ENCODE peak calls at places on chromosomes 11 and 22, in six cellular contexts. O is small intestine; L is lower lobe of right lung; Y is IMR-90; Z is CD8-positive, alpha-beta T cell; S is hepatocyte. R is an unnamed sample.

GRCh38 chr11:66749091-66749490 is 20.1 kb upstream of the SPTBN2 start:
- DNase-seq in O (no peak), L (no peak), Y (no peak), Z (no peak), S (no peak), R (no peak)

GRCh38 chr11:7538023-7538422 is 24.2 kb downstream of the PPFIBP2 start:
- DNase-seq in O (no peak), L (no peak), Y (no peak), Z (no peak), S (no peak), R (no peak)

GRCh38 chr11:1234771-1235614 is 12.1 kb downstream of the MUC5B start:
- DNase-seq in O (no peak), L (peak; percentile 44), Y (no peak), Z (no peak), S (no peak), R (peak; percentile 92)

GRCh38 chr11:104700609-104701008 is 197.7 kb downstream of the CASP12 start:
- DNase-seq in O (peak; percentile 10), L (no peak), Y (peak; percentile 84), Z (no peak), S (peak; percentile 8), R (no peak)

GRCh38 chr22:43889366-43890253 is 2.2 kb downstream of the PNPLA5 start:
- DNase-seq in O (no peak), L (no peak), Y (peak; percentile 46), Z (no peak), S (no peak), R (peak; percentile 87)

GRCh38 chr22:24067587-24068376 is 56.7 kb downstream of the CABIN1 start:
- DNase-seq in O (peak; percentile 95), L (no peak), Y (no peak), Z (no peak), S (no peak), R (no peak)

GRCh38 chr22:41308054-41308453 is 6.7 kb downstream of the ZC3H7B start:
- DNase-seq in O (no peak), L (no peak), Y (peak; percentile 68), Z (no peak), S (no peak), R (peak; percentile 95)

GRCh38 chr11:3223932-3224729 is 5.5 kb upstream of the MRGPRG start:
- DNase-seq in O (no peak), L (no peak), Y (no peak), Z (no peak), S (no peak), R (peak; percentile 76)

GRCh38 chr11:17721242-17721999 is 2.0 kb downstream of the MYOD1 start:
- DNase-seq in O (no peak), L (no peak), Y (no peak), Z (no peak), S (no peak), R (peak; percentile 67)

GRCh38 chr22:23270212-23270733 is 90.0 kb downstream of the BCR start:
- DNase-seq in O (no peak), L (no peak), Y (peak; percentile 7), Z (no peak), S (no peak), R (no peak)

GRCh38 chr11:30800904-30801303 is 214.8 kb upstream of the MPPED2 start:
- DNase-seq in O (no peak), L (no peak), Y (no peak), Z (no peak), S (no peak), R (no peak)

GRCh38 chr11:69442807-69443137 is 38.7 kb upstream of the LINC01488 start:
- DNase-seq in O (no peak), L (peak; percentile 60), Y (peak; percentile 60), Z (no peak), S (peak; percentile 80), R (peak; percentile 89)

GRCh38 chr11:114115406-114116054 is 56.0 kb downstream of the ZBTB16 start:
- DNase-seq in O (no peak), L (no peak), Y (no peak), Z (no peak), S (peak; percentile 20), R (no peak)
- H3K27ac ChIP-seq in O (no peak overlapping the region), L (peak overlapping the region; percentile 33), Y (no peak overlapping the region), Z (no peak overlapping the region), S (no peak overlapping the region), R (no peak overlapping the region)

DNA sequence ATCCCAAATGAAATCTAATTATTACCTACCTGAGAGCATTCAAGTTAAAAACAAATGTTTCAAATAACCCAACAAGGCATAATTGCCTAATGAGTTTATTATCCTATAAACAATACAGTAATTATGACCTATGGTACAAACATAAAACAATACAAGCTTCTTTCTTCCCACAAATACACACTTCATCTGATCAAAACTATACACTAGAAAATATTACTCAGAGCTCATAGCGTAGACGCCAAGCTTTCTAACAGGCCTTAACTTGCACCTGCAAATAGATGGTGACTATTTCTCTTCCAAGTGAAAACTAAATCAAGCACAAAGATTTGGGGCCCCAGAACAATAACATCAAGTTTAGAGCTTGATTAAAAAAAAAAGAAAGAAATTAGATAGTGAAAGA is 78.1 kb downstream of the SOX6 start:
- DNase-seq in O (peak; percentile 40), L (no peak), Y (no peak), Z (no peak), S (no peak), R (no peak)
- H3K27ac ChIP-seq in O (no peak overlapping the region), L (no peak overlapping the region), Y (no peak overlapping the region), Z (no peak overlapping the region), S (no peak overlapping the region), R (no peak overlapping the region)

GRCh38 chr11:87292598-87292997 is 254.9 kb downstream of the TMEM135 start:
- DNase-seq in O (no peak), L (no peak), Y (no peak), Z (no peak), S (no peak), R (no peak)

GRCh38 chr11:87295237-87295636 is 257.5 kb downstream of the TMEM135 start:
- DNase-seq in O (no peak), L (no peak), Y (no peak), Z (no peak), S (no peak), R (no peak)

GRCh38 chr11:87298155-87298554 is 260.4 kb downstream of the TMEM135 start:
- DNase-seq in O (no peak), L (no peak), Y (no peak), Z (no peak), S (no peak), R (no peak)

GRCh38 chr11:87299041-87299481 is 261.3 kb downstream of the TMEM135 start:
- DNase-seq in O (peak; percentile 49), L (no peak), Y (no peak), Z (no peak), S (no peak), R (no peak)

DNA sequence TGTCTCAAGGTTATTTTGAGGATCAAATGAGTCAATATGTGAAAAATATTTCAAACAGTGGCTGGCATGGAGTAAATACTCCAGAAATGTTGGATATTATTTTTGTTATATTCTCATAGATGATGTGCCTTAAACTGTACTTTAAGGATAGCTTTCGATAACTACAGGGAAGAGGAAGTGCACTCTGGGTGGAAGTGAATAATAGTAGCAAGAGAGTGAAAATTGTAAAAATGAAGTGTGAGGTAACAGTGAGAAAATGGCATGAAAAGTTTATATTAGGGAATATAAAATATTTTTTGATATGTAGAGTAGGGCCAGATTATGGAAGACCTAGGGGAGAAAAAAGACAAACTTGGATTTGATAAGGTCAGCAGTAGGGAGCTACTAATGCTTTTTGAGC is 258.9 kb downstream of the TMEM135 start:
- DNase-seq in O (no peak), L (no peak), Y (no peak), Z (no peak), S (no peak), R (no peak)
- H3K27ac ChIP-seq in O (no peak overlapping the region), L (no peak overlapping the region), Y (no peak overlapping the region), Z (no peak overlapping the region), S (no peak overlapping the region), R (no peak overlapping the region)

GRCh38 chr11:95148938-95149337 is 59.3 kb downstream of the ENDOD1 start:
- DNase-seq in O (no peak), L (no peak), Y (no peak), Z (no peak), S (no peak), R (no peak)

GRCh38 chr11:95147364-95147905 is 57.8 kb downstream of the ENDOD1 start:
- DNase-seq in O (peak; percentile 68), L (no peak), Y (peak; percentile 93), Z (no peak), S (peak; percentile 85), R (peak; percentile 90)

GRCh38 chr11:95150977-95151684 is 61.5 kb downstream of the ENDOD1 start:
- DNase-seq in O (peak; percentile 95), L (peak; percentile 93), Y (peak; percentile 78), Z (peak; percentile 85), S (peak; percentile 96), R (peak; percentile 98)

GRCh38 chr11:95148421-95148820 is 58.8 kb downstream of the ENDOD1 start:
- DNase-seq in O (no peak), L (no peak), Y (no peak), Z (no peak), S (no peak), R (no peak)

DNA sequence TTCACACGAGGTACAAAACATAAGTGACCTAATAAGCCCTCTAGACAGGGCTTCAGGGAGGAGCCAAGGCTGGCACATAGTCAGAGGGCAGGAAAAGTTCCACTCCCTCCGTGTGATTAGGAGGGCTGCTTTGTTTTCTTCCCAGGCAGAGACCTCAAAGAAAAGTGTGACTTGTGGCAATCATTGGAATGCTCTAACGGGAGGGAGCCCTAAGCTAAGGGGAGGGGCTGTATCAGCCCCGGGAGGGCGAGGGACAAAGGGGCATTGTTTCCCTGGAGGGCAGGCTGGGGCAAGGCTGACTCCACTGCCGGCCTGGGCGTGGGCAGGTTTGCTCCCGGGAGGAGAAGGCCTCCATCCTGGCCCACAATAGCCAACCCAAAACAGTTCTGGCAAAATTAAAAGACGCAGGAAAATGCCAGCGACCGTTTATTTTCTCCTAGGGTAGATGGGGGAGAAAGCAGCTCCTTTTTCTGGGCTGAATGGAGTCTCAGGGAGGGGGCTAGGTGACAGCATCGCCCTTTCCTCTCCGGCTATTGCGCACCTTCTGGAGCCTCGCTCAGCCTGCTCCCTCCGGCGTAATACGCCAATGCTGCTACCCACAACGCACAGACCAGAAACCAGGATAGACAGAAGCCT is 60.1 kb downstream of the ENDOD1 start:
- DNase-seq in O (peak; percentile 48), L (peak; percentile 47), Y (no peak), Z (no peak), S (peak; percentile 58), R (no peak)
- H3K27ac ChIP-seq in O (peak overlapping the region; percentile 99), L (peak overlapping the region; percentile 97), Y (no peak overlapping the region), Z (no peak overlapping the region), S (peak overlapping the region; percentile 89), R (peak overlapping the region; percentile 15)

GRCh38 chr11:128297805-128298204 is 289.6 kb downstream of the ETS1 start:
- DNase-seq in O (no peak), L (no peak), Y (no peak), Z (no peak), S (no peak), R (no peak)
- H3K27ac ChIP-seq in O (peak overlapping the region; percentile 39), L (peak overlapping the region; percentile 39), Y (no peak overlapping the region), Z (peak overlapping the region; percentile 13), S (peak overlapping the region; percentile 5), R (no peak overlapping the region)

GRCh38 chr11:102305352-102306047 is 11.8 kb upstream of the BIRC3 start:
- DNase-seq in O (peak; percentile 68), L (no peak), Y (no peak), Z (no peak), S (no peak), R (peak; percentile 21)
- H3K27ac ChIP-seq in O (peak overlapping the region; percentile 94), L (peak overlapping the region; percentile 77), Y (no peak overlapping the region), Z (peak overlapping the region; percentile 33), S (peak overlapping the region; percentile 84), R (no peak overlapping the region)

GRCh38 chr22:48616656-48617055 is 1211.0 kb downstream of the BRD1 start:
- DNase-seq in O (no peak), L (no peak), Y (no peak), Z (no peak), S (no peak), R (no peak)
- H3K27ac ChIP-seq in O (no peak overlapping the region), L (no peak overlapping the region), Y (no peak overlapping the region), Z (no peak overlapping the region), S (no peak overlapping the region), R (no peak overlapping the region)